ENCODE peak calls at places on chromosomes 11 and 22, in four cellular contexts. One of them, this sample, is unnamed. For H3K4me1 and H3K9me3, the result is how much of the 10 kb centered on the place peaks cover.

GRCh38 chr11:14899087-14899363 is 7.0 kb upstream of the CYP2R1 start:
- DNase-seq in CD4-positive, CD25-positive, alpha-beta regulatory T cell: no peak
- DNase-seq in H9: no peak
- DNase-seq in A549: no peak
- DNase-seq in this sample: no peak

GRCh38 chr22:50009765-50010675 is 2.5 kb downstream of the IL17REL start:
- DNase-seq in CD4-positive, CD25-positive, alpha-beta regulatory T cell: no peak
- DNase-seq in H9: peak
- DNase-seq in A549: no peak
- DNase-seq in this sample: no peak

GRCh38 chr11:110829873-110830272 is 117.6 kb upstream of the ARHGAP20 start:
- DNase-seq in CD4-positive, CD25-positive, alpha-beta regulatory T cell: no peak
- DNase-seq in H9: no peak
- DNase-seq in A549: no peak
- DNase-seq in this sample: no peak

GRCh38 chr22:37741312-37741795 is 44.5 kb downstream of the TRIOBP start:
- DNase-seq in CD4-positive, CD25-positive, alpha-beta regulatory T cell: no peak
- DNase-seq in H9: no peak
- DNase-seq in A549: peak
- DNase-seq in this sample: no peak

GRCh38 chr11:65436412-65437032 is 13.9 kb downstream of the NEAT1 start:
- DNase-seq in CD4-positive, CD25-positive, alpha-beta regulatory T cell: no peak
- DNase-seq in H9: no peak
- DNase-seq in A549: no peak
- DNase-seq in this sample: no peak

GRCh38 chr11:103294516-103294915 is 185.3 kb downstream of the DYNC2H1 start:
- DNase-seq in CD4-positive, CD25-positive, alpha-beta regulatory T cell: no peak
- DNase-seq in H9: no peak
- DNase-seq in A549: no peak
- DNase-seq in this sample: no peak

GRCh38 chr11:73099512-73100266 is 42.4 kb downstream of the FCHSD2 start:
- DNase-seq in CD4-positive, CD25-positive, alpha-beta regulatory T cell: no peak
- DNase-seq in H9: peak
- DNase-seq in A549: no peak
- DNase-seq in this sample: no peak

GRCh38 chr11:35598254-35599125 is 19.8 kb upstream of the FJX1 start:
- DNase-seq in CD4-positive, CD25-positive, alpha-beta regulatory T cell: no peak
- DNase-seq in H9: no peak
- DNase-seq in A549: peak
- DNase-seq in this sample: no peak

GRCh38 chr11:64141081-64141783 is 24.7 kb downstream of the MACROD1 start:
- DNase-seq in CD4-positive, CD25-positive, alpha-beta regulatory T cell: no peak
- DNase-seq in H9: no peak
- DNase-seq in A549: no peak
- DNase-seq in this sample: no peak

GRCh38 chr11:73982595-73982989 is at the start of gene UCP2:
- DNase-seq in CD4-positive, CD25-positive, alpha-beta regulatory T cell: peak
- DNase-seq in H9: peak
- DNase-seq in A549: no peak
- DNase-seq in this sample: peak

GRCh38 chr11:57432714-57433163 is 5.8 kb upstream of the SLC43A3 start:
- DNase-seq in CD4-positive, CD25-positive, alpha-beta regulatory T cell: no peak
- DNase-seq in H9: no peak
- DNase-seq in A549: no peak
- DNase-seq in this sample: no peak

GRCh38 chr22:41828516-41828915 is 4.4 kb upstream of the SREBF2 start:
- DNase-seq in CD4-positive, CD25-positive, alpha-beta regulatory T cell: no peak
- DNase-seq in H9: no peak
- DNase-seq in A549: no peak
- DNase-seq in this sample: no peak

GRCh38 chr22:49999063-49999900 is 13.3 kb downstream of the IL17REL start:
- DNase-seq in CD4-positive, CD25-positive, alpha-beta regulatory T cell: no peak
- DNase-seq in H9: peak
- DNase-seq in A549: no peak
- DNase-seq in this sample: no peak

GRCh38 chr22:46592390-46592872 is 27.8 kb upstream of the GRAMD4 start:
- DNase-seq in CD4-positive, CD25-positive, alpha-beta regulatory T cell: no peak
- DNase-seq in H9: no peak
- DNase-seq in A549: no peak
- DNase-seq in this sample: peak
- H3K4me1 ChIP-seq in CD4-positive, CD25-positive, alpha-beta regulatory T cell: under half
- H3K4me1 ChIP-seq in H9: under half
- H3K4me1 ChIP-seq in A549: under half
- H3K4me1 ChIP-seq in this sample: under half

GRCh38 chr11:126149759-126150236 is 61.7 kb downstream of the RPUSD4 start:
- DNase-seq in CD4-positive, CD25-positive, alpha-beta regulatory T cell: no peak
- DNase-seq in H9: no peak
- DNase-seq in A549: no peak
- DNase-seq in this sample: no peak
- H3K27ac ChIP-seq in CD4-positive, CD25-positive, alpha-beta regulatory T cell: no peak
- H3K27ac ChIP-seq in H9: no peak
- H3K27ac ChIP-seq in A549: no peak
- H3K27ac ChIP-seq in this sample: no peak

DNA sequence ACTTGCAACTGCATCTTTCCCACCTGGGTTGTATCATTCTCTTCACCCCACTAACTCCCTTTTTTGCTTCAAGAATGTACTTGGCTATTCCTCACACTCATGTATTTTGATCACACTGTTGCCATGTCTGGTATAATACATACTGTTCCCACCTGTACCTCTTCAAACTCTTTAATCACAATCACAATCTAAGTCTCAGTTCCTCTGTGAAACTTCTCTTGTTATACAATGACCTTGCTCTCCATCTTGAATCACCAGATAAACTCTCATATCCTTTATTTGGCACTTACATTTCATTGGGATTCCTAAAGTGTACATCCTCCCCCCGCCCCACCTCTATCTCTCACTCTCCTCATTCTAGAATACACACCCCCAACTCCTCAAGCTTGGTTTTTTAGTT is 516.0 kb upstream of the CHORDC1 start:
- DNase-seq in CD4-positive, CD25-positive, alpha-beta regulatory T cell: no peak
- DNase-seq in H9: no peak
- DNase-seq in A549: no peak
- DNase-seq in this sample: no peak
- H3K9me3 ChIP-seq in CD4-positive, CD25-positive, alpha-beta regulatory T cell: under half
- H3K9me3 ChIP-seq in H9: under half
- H3K9me3 ChIP-seq in A549: under half
- H3K9me3 ChIP-seq in this sample: under half

GRCh38 chr11:68022531-68022930 is 8.0 kb upstream of the NDUFS8 start:
- DNase-seq in CD4-positive, CD25-positive, alpha-beta regulatory T cell: no peak
- DNase-seq in H9: no peak
- DNase-seq in A549: no peak
- DNase-seq in this sample: no peak

GRCh38 chr11:68020575-68020974 is 9.9 kb upstream of the NDUFS8 start:
- DNase-seq in CD4-positive, CD25-positive, alpha-beta regulatory T cell: no peak
- DNase-seq in H9: peak
- DNase-seq in A549: peak
- DNase-seq in this sample: no peak

GRCh38 chr11:68019486-68019885 is 9.4 kb downstream of the ALDH3B1 start:
- DNase-seq in CD4-positive, CD25-positive, alpha-beta regulatory T cell: no peak
- DNase-seq in H9: no peak
- DNase-seq in A549: no peak
- DNase-seq in this sample: no peak

GRCh38 chr11:68018730-68019190 is 8.6 kb downstream of the ALDH3B1 start:
- DNase-seq in CD4-positive, CD25-positive, alpha-beta regulatory T cell: no peak
- DNase-seq in H9: no peak
- DNase-seq in A549: no peak
- DNase-seq in this sample: no peak

GRCh38 chr11:68021167-68021787 is 9.2 kb upstream of the NDUFS8 start:
- DNase-seq in CD4-positive, CD25-positive, alpha-beta regulatory T cell: no peak
- DNase-seq in H9: peak
- DNase-seq in A549: peak
- DNase-seq in this sample: no peak
- H3K4me1 ChIP-seq in CD4-positive, CD25-positive, alpha-beta regulatory T cell: under half
- H3K4me1 ChIP-seq in H9: under half
- H3K4me1 ChIP-seq in A549: half or more
- H3K4me1 ChIP-seq in this sample: under half

DNA sequence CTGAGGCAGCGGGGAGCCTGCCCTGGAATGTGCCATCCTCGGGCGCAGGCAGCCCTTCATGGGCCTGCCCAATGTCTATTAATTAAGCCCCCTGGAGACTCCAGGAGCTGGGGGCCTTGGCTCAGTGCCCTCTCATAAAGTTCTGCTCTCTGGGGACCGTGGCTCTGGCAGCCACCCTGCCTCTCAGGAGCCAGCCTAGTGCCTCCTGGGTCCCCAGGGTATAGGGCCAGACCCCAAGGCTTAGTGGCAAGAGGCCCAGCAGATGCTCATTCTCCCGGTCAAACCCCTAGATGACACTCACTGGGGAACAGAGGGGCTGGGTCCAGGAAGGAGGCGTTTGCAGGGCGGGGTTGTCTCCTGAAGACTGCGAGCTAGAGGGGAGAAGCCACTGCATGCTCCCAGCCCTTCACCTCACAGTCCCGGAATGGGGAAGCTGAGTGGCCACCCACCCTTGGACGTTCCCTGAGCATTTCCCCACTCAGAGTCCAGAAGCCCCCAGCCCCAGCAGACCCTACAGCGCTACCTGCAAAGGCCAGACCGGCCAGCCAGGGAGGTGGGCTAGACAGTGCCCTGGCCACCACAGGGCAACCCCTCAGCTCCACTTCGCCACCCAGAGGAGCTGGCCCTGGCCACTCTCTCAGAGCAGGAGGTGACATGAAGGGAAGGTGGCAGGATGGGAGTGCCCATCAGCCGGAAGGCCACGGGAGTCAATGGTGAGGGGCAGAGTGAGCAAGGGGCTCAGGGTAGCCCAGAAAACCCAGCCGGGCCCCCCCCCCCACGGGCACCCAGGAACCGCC is 83.0 kb downstream of the CDKN1C start:
- DNase-seq in CD4-positive, CD25-positive, alpha-beta regulatory T cell: no peak
- DNase-seq in H9: peak
- DNase-seq in A549: no peak
- DNase-seq in this sample: no peak
- H3K27ac ChIP-seq in CD4-positive, CD25-positive, alpha-beta regulatory T cell: no peak
- H3K27ac ChIP-seq in H9: no peak
- H3K27ac ChIP-seq in A549: no peak
- H3K27ac ChIP-seq in this sample: no peak

GRCh38 chr11:70934999-70935768 is 317.2 kb downstream of the SHANK2 start:
- DNase-seq in CD4-positive, CD25-positive, alpha-beta regulatory T cell: no peak
- DNase-seq in H9: no peak
- DNase-seq in A549: no peak
- DNase-seq in this sample: no peak
- H3K9me3 ChIP-seq in CD4-positive, CD25-positive, alpha-beta regulatory T cell: under half
- H3K9me3 ChIP-seq in H9: under half
- H3K9me3 ChIP-seq in A549: under half
- H3K9me3 ChIP-seq in this sample: under half

GRCh38 chr11:126166413-126166812 is 45.0 kb downstream of the RPUSD4 start:
- DNase-seq in CD4-positive, CD25-positive, alpha-beta regulatory T cell: no peak
- DNase-seq in H9: no peak
- DNase-seq in A549: no peak
- DNase-seq in this sample: no peak

GRCh38 chr11:126169291-126169690 is 42.2 kb downstream of the RPUSD4 start:
- DNase-seq in CD4-positive, CD25-positive, alpha-beta regulatory T cell: no peak
- DNase-seq in H9: no peak
- DNase-seq in A549: no peak
- DNase-seq in this sample: no peak

GRCh38 chr11:126165366-126166156 is 45.9 kb downstream of the RPUSD4 start:
- DNase-seq in CD4-positive, CD25-positive, alpha-beta regulatory T cell: no peak
- DNase-seq in H9: no peak
- DNase-seq in A549: no peak
- DNase-seq in this sample: no peak

GRCh38 chr11:126164781-126165180 is 46.7 kb downstream of the RPUSD4 start:
- DNase-seq in CD4-positive, CD25-positive, alpha-beta regulatory T cell: no peak
- DNase-seq in H9: no peak
- DNase-seq in A549: no peak
- DNase-seq in this sample: no peak

GRCh38 chr11:126167476-126167875 is 44.0 kb downstream of the RPUSD4 start:
- DNase-seq in CD4-positive, CD25-positive, alpha-beta regulatory T cell: no peak
- DNase-seq in H9: no peak
- DNase-seq in A549: no peak
- DNase-seq in this sample: no peak
- H3K4me1 ChIP-seq in CD4-positive, CD25-positive, alpha-beta regulatory T cell: under half
- H3K4me1 ChIP-seq in H9: under half
- H3K4me1 ChIP-seq in A549: under half
- H3K4me1 ChIP-seq in this sample: under half

DNA sequence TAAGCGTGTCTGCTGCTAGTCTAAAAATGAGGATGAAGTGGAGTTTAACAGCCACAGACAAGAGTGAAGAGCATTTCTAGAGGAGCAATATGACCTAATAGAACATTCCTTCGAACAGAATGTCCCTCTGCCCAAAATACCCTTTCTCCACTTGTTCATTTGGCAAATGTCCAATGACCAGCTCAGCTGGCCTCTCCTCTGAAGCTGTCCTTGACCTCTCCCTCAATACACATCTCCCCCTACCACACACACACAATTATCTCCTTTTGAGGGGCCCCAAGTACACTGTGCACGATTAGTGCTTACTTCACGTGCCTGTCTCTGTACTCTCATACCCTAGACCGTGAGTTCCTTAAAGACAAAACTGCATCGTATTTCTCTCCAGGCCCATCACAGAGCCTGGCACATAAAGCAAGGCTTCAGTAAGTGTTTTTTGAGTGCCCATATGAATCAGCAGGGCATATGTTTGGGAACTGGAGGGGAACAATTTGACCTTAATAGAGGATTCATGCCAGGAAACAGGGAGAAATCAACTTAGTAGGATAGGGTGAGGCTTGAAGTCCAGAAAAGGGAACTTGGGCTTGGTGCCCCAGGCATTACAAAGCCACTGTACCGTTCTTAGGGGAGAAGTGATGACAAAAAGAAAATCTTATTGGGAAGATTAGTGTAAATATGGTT is 18.1 kb upstream of the NCAM1 start:
- DNase-seq in CD4-positive, CD25-positive, alpha-beta regulatory T cell: no peak
- DNase-seq in H9: no peak
- DNase-seq in A549: no peak
- DNase-seq in this sample: no peak
- H3K27ac ChIP-seq in CD4-positive, CD25-positive, alpha-beta regulatory T cell: no peak
- H3K27ac ChIP-seq in H9: no peak
- H3K27ac ChIP-seq in A549: no peak
- H3K27ac ChIP-seq in this sample: no peak